ENCODE peak calls at places on chromosomes 6 and 20, in seven cellular contexts. L, I, D, U, M, Z and C are unnamed samples.

GRCh38 chr6:162058281-162058875 is 669.2 kb downstream of the PRKN start:
- DNase-seq in L (no peak), Z (no peak), D (no peak), M (no peak), U (no peak), I (no peak), C (no peak)

GRCh38 chr6:139708342-139709199 is 334.1 kb upstream of the CITED2 start:
- DNase-seq in D (peak), L (no peak), U (peak), Z (no peak), I (peak), M (peak), C (no peak)

GRCh38 chr20:4720121-4720976 is 1.4 kb upstream of the PRND start:
- DNase-seq in I (peak), Z (peak), M (peak), D (peak), L (peak), U (peak), C (peak)

GRCh38 chr6:82270791-82271392 is 23.3 kb upstream of the IBTK start:
- DNase-seq in M (peak), L (peak), I (peak), Z (peak), U (peak), D (peak), C (no peak)

GRCh38 chr6:56250266-56250665 is 2.9 kb upstream of the COL21A1 start:
- DNase-seq in D (no peak), L (no peak), U (no peak), M (no peak), Z (no peak), I (no peak), C (no peak)

GRCh38 chr6:142013286-142013685 is 119.4 kb upstream of the GJE1 start:
- DNase-seq in M (peak), I (peak), D (no peak), Z (no peak), L (no peak), U (peak), C (no peak)

GRCh38 chr6:137443901-137444300 is 50.3 kb downstream of the OLIG3 start:
- DNase-seq in I (no peak), Z (peak), U (no peak), M (no peak), D (no peak), L (no peak), C (no peak)

GRCh38 chr6:135163440-135163738 is 17.7 kb upstream of the MYB start:
- DNase-seq in L (no peak), U (no peak), M (no peak), D (no peak), I (no peak), Z (no peak), C (no peak)

GRCh38 chr6:31825553-31825952 is 2.0 kb upstream of the HSPA1B start:
- DNase-seq in U (no peak), I (no peak), M (no peak), Z (peak), D (no peak), L (no peak), C (no peak)

GRCh38 chr20:35741892-35742740 is at the start of gene RBM39:
- DNase-seq in D (peak), I (peak), U (peak), L (peak), Z (peak), M (peak), C (peak)
- H3K4me2 ChIP-seq in D (peak), I (peak), U (peak), L (peak), Z (peak), M (peak), C (peak)

DNA sequence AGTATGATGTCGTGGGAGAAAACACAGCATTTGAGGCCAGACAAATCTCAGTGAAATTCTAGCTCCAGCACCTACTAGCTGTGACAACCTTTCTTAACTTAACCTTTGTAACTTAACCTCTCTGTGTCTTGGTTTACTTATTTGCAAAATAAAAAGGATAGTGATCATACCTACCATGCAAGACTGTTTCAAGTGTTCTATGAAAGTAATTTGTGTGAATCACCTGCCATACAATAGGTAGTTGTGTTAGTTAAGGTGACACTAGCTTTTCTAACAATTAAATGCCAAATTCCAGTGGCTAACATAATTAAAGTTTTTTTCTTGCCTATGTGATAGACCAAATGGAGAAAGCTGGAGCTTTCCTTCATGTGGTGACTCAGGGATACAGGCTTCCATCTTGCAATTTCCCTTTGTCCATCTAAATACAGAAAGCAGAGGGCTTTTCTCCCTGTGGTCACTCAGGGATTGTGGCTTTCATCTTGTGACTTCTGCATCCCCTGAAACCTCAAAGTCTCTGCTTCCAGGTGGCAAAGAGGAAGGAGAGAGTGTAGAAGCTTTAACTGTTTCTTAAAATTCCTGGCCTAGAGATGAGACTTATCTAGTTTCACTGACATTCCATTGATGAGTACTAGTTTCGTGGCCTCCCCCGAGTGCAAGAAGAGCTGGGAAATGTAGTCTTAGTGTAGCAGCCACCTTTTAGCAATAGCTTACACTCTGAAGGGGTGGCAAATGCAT is 311.4 kb downstream of the CLIC5 start:
- DNase-seq in M (peak), D (no peak), U (no peak), I (no peak), Z (peak), L (no peak), C (no peak)
- H3K4me2 ChIP-seq in M (no peak), D (no peak), U (no peak), I (no peak), Z (no peak), L (no peak), C (no peak)

GRCh38 chr20:56347628-56348305 is 11.0 kb upstream of the FAM210B start:
- DNase-seq in I (no peak), M (no peak), Z (peak), L (no peak), D (peak), U (no peak), C (no peak)

GRCh38 chr20:56345911-56346310 is 12.9 kb upstream of the FAM210B start:
- DNase-seq in L (no peak), U (no peak), D (no peak), Z (no peak), M (no peak), I (no peak), C (no peak)

GRCh38 chr20:56348306-56348695 is 10.5 kb upstream of the FAM210B start:
- DNase-seq in I (no peak), D (no peak), Z (no peak), L (no peak), M (no peak), U (no peak), C (no peak)

GRCh38 chr20:56342783-56343182 is 16.0 kb upstream of the FAM210B start:
- DNase-seq in L (no peak), Z (no peak), D (no peak), M (no peak), U (no peak), I (no peak), C (no peak)

GRCh38 chr20:56343861-56344381 is 14.9 kb upstream of the FAM210B start:
- DNase-seq in L (peak), M (peak), Z (peak), I (no peak), D (peak), U (peak), C (peak)
- H3K4me2 ChIP-seq in L (peak), M (peak), Z (peak), I (no peak), D (peak), U (peak), C (peak)

DNA sequence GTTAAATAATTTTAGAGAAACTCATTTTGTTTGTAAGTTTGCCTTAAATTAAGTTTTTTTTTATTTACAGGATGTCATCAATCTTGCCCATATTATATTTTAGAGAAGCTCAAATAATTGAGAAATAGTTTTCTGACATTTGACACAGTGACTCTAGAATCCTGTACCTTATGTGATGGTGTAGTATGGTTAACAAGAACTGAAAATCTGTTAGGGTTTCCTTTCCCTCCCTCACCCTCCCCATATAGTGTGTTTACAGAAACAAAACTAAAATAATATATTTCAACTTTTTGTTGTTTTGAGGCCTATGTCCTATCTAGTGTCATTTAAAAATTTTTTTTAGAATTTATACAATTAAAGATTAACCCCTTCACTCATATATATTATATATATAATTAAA is 91.8 kb downstream of the SESN1 start:
- DNase-seq in M (no peak), I (no peak), U (no peak), D (no peak), L (no peak), Z (no peak), C (no peak)
- H3K4me2 ChIP-seq in M (no peak), I (no peak), U (no peak), D (no peak), L (no peak), Z (no peak), C (no peak)

GRCh38 chr20:62145688-62146018 is 2.1 kb downstream of the SS18L1 start:
- DNase-seq in I (no peak), U (no peak), Z (no peak), L (no peak), D (no peak), M (no peak), C (no peak)
- H3K4me2 ChIP-seq in I (no peak), U (no peak), Z (peak), L (peak), D (no peak), M (no peak), C (no peak)

GRCh38 chr20:14453259-14453658 is 115.8 kb upstream of the FLRT3 start:
- DNase-seq in I (no peak), D (no peak), L (no peak), M (no peak), U (no peak), Z (no peak), C (no peak)
- H3K4me2 ChIP-seq in I (no peak), D (no peak), L (no peak), M (no peak), U (no peak), Z (no peak), C (no peak)